ENCODE peak calls at places on chromosomes 1 and 21, in nine cellular contexts. P is ovary, J is AG04450, H is BJ, U is SK-N-MC, X is fibroblast of mammary gland, W is left ventricle myocardium inferior, K is aorta, A is GM12864. F is an unnamed sample.

GRCh38 chr1:43367026-43367903 is 546 bp downstream of the ELOVL1 start:
- DNase-seq in P (peak; percentile 54), J (no peak), H (no peak), U (no peak), X (no peak), W (peak; percentile 25), K (peak; percentile 56), A (no peak), F (no peak)

GRCh38 chr1:93617670-93618488 is 63.8 kb downstream of the BCAR3 start:
- DNase-seq in P (no peak), J (no peak), H (no peak), U (no peak), X (no peak), W (no peak), K (peak; percentile 45), A (no peak), F (peak; percentile 73)

GRCh38 chr1:182340233-182341058 is 51.1 kb downstream of the GLUL start:
- DNase-seq in P (no peak), J (no peak), H (peak; percentile 77), U (no peak), X (peak; percentile 82), W (no peak), K (no peak), A (no peak), F (no peak)

GRCh38 chr1:26290416-26291261 is 10.8 kb downstream of the SH3BGRL3 start:
- DNase-seq in P (no peak), J (no peak), H (no peak), U (no peak), X (no peak), W (no peak), K (no peak), A (no peak), F (no peak)

GRCh38 chr1:225735252-225736149 is 42.1 kb upstream of the SRP9 start:
- DNase-seq in P (peak; percentile 63), J (peak; percentile 81), H (peak; percentile 89), U (no peak), X (peak; percentile 99), W (peak; percentile 68), K (peak; percentile 84), A (no peak), F (peak; percentile 99)

GRCh38 chr21:32457360-32457840 is 44.9 kb downstream of the EVA1C start:
- DNase-seq in P (peak; percentile 57), J (no peak), H (no peak), U (no peak), X (peak; percentile 48), W (peak; percentile 43), K (peak; percentile 62), A (no peak), F (no peak)

GRCh38 chr1:107171378-107171777 is 30.5 kb downstream of the NTNG1 start:
- DNase-seq in P (no peak), J (no peak), H (no peak), U (no peak), X (no peak), W (no peak), K (no peak), A (no peak), F (no peak)

GRCh38 chr1:227489572-227489971 is 73.8 kb upstream of the ZNF678 start:
- DNase-seq in P (no peak), J (no peak), H (no peak), U (no peak), X (no peak), W (no peak), K (no peak), A (no peak), F (no peak)

GRCh38 chr1:11978290-11978689 is 2.0 kb upstream of the MFN2 start:
- DNase-seq in P (no peak), J (no peak), H (no peak), U (peak; percentile 58), X (no peak), W (no peak), K (no peak), A (no peak), F (no peak)

GRCh38 chr1:151222130-151222529 is 23.8 kb downstream of the PIP5K1A start:
- DNase-seq in P (no peak), J (no peak), H (no peak), U (no peak), X (peak; percentile 33), W (no peak), K (no peak), A (no peak), F (peak; percentile 23)

GRCh38 chr1:169809370-169810095 is 14.8 kb upstream of the METTL18 start:
- DNase-seq in P (no peak), J (peak; percentile 4), H (no peak), U (peak; percentile 6), X (peak; percentile 48), W (no peak), K (no peak), A (no peak), F (no peak)

GRCh38 chr1:86938450-86938849 is 24.0 kb downstream of the HS2ST1 start:
- DNase-seq in P (no peak), J (no peak), H (no peak), U (no peak), X (peak; percentile 56), W (no peak), K (no peak), A (no peak), F (no peak)

GRCh38 chr1:62337785-62338631 is 18.8 kb upstream of the KANK4 start:
- DNase-seq in P (no peak), J (no peak), H (no peak), U (no peak), X (no peak), W (no peak), K (no peak), A (no peak), F (no peak)

GRCh38 chr1:35707253-35708178 is 11.2 kb downstream of the C1orf216 start:
- DNase-seq in P (no peak), J (no peak), H (no peak), U (no peak), X (no peak), W (peak; percentile 15), K (no peak), A (no peak), F (no peak)

GRCh38 chr21:25039461-25040380 is 567.6 kb downstream of the MRPL39 start:
- DNase-seq in P (no peak), J (no peak), H (no peak), U (peak; percentile 34), X (peak; percentile 5), W (no peak), K (no peak), A (peak; percentile 26), F (peak; percentile 26)

GRCh38 chr1:114466334-114467014 is 44.5 kb downstream of the TRIM33 start:
- DNase-seq in P (no peak), J (no peak), H (no peak), U (no peak), X (no peak), W (no peak), K (no peak), A (no peak), F (no peak)

GRCh38 chr1:64598100-64598571 is 128.2 kb downstream of the CACHD1 start:
- DNase-seq in P (no peak), J (peak; percentile 39), H (peak; percentile 31), U (no peak), X (peak; percentile 24), W (no peak), K (no peak), A (no peak), F (peak; percentile 72)

GRCh38 chr1:24849653-24850295 is 80.3 kb downstream of the RUNX3 start:
- DNase-seq in P (no peak), J (no peak), H (no peak), U (no peak), X (peak; percentile 35), W (no peak), K (no peak), A (no peak), F (no peak)

GRCh38 chr1:37471345-37472231 is 2.8 kb upstream of the ZC3H12A start:
- DNase-seq in P (peak; percentile 74), J (peak; percentile 67), H (no peak), U (no peak), X (peak; percentile 90), W (peak; percentile 69), K (peak; percentile 91), A (no peak), F (no peak)

GRCh38 chr1:31811605-31812004 is 4.2 kb downstream of the SPOCD1 start:
- DNase-seq in P (no peak), J (no peak), H (no peak), U (no peak), X (peak; percentile 40), W (no peak), K (no peak), A (no peak), F (no peak)

GRCh38 chr1:94553323-94553730 is 11.8 kb upstream of the F3 start:
- DNase-seq in P (peak; percentile 41), J (no peak), H (no peak), U (no peak), X (peak; percentile 62), W (no peak), K (no peak), A (no peak), F (no peak)

DNA sequence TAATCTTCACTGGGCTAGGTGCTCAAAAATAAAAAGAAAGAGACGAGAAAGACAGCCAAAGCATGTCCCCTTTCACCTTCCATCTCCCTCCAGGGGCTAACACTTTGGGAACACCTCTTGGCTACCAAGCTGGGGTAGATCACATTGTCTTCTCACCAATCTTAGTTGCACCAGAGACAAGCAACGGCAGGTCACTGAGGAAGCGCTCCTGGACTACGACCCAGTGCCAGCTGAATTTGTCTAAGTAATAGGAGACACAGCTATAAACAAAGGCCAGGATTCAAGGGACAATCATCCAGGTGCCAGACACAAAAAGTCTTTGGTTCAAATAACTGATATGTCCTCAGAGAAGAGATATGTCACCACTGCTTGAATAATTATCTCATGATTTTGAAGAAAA is 100.4 kb downstream of the SLC45A1 start:
- DNase-seq in P (no peak), J (no peak), H (no peak), U (no peak), X (no peak), W (no peak), K (no peak), A (no peak), F (no peak)
- H3K4me3 ChIP-seq in P (no peak overlapping the region), J (no peak overlapping the region), H (no peak overlapping the region), U (peak overlapping the region; percentile 55), X (no peak overlapping the region), W (peak overlapping the region; percentile 84), K (no peak overlapping the region), A (no peak overlapping the region), F (no peak overlapping the region)

GRCh38 chr1:232575524-232576040 is 54.4 kb downstream of the SIPA1L2 start:
- DNase-seq in P (no peak), J (no peak), H (no peak), U (no peak), X (no peak), W (no peak), K (no peak), A (no peak), F (no peak)
- H3K4me3 ChIP-seq in P (no peak overlapping the region), J (peak overlapping the region; percentile 2), H (no peak overlapping the region), U (peak overlapping the region; percentile 30), X (no peak overlapping the region), W (no peak overlapping the region), K (peak overlapping the region; percentile 23), A (no peak overlapping the region), F (no peak overlapping the region)

GRCh38 chr1:184709418-184709817 is 45.2 kb downstream of the EDEM3 start:
- DNase-seq in P (no peak), J (no peak), H (no peak), U (no peak), X (no peak), W (no peak), K (no peak), A (no peak), F (no peak)
- H3K4me3 ChIP-seq in P (no peak overlapping the region), J (no peak overlapping the region), H (no peak overlapping the region), U (no peak overlapping the region), X (no peak overlapping the region), W (no peak overlapping the region), K (no peak overlapping the region), A (no peak overlapping the region), F (no peak overlapping the region)

DNA sequence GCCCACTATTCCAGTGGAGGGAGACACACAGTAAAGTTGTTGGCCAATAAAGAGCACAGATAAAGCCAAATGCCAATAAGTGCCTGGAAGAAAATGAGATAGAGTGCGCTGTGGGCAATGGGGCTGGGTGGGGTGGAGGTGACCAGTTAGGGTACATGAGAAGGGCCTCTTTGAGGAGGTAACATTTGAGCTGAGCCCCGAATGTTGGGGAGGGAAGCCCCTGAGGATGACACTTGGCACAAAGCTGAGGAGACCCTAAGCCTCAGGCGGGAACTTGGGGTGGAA is 979 bp downstream of the S100A9 start:
- DNase-seq in P (no peak), J (no peak), H (no peak), U (no peak), X (no peak), W (no peak), K (no peak), A (no peak), F (no peak)
- H3K4me3 ChIP-seq in P (no peak overlapping the region), J (no peak overlapping the region), H (no peak overlapping the region), U (no peak overlapping the region), X (no peak overlapping the region), W (peak overlapping the region; percentile 30), K (no peak overlapping the region), A (no peak overlapping the region), F (no peak overlapping the region)